ENCODE peak calls at places on chromosomes 7 and 10, in ten cellular contexts. Y, N, S, C, T, I, Q, X, L and D are unnamed samples.

GRCh38 chr10:3972460-3973366 is 187.7 kb upstream of the KLF6 start:
- DNase-seq in L (no peak), Q (no peak), C (no peak), T (no peak), Y (no peak), N (no peak), X (peak), S (no peak), I (no peak), D (peak)

GRCh38 chr10:113992601-113993011 is 51.1 kb upstream of the ADRB1 start:
- DNase-seq in I (no peak), C (no peak), X (peak), Q (no peak), S (no peak), Y (no peak), T (no peak), N (no peak), L (no peak), D (no peak)

GRCh38 chr10:33111652-33112051 is 153.6 kb upstream of the ITGB1 start:
- DNase-seq in Q (no peak), X (no peak), S (no peak), L (no peak), T (no peak), N (no peak), I (no peak), Y (no peak), C (no peak), D (no peak)

GRCh38 chr7:101901661-101902491 is 84.5 kb downstream of the CUX1 start:
- DNase-seq in S (no peak), N (no peak), X (peak), I (no peak), Q (no peak), T (no peak), L (no peak), C (no peak), Y (no peak), D (peak)

GRCh38 chr10:71312840-71313789 is 5.9 kb upstream of the SLC29A3 start:
- DNase-seq in Y (no peak), X (peak), Q (peak), I (no peak), S (no peak), C (peak), N (peak), L (no peak), T (no peak), D (peak)

GRCh38 chr7:23235688-23236280 is 10.8 kb upstream of the GPNMB start:
- DNase-seq in N (no peak), T (no peak), Q (no peak), I (no peak), L (peak), X (peak), C (peak), S (no peak), Y (no peak), D (peak)

GRCh38 chr10:51022933-51023585 is 51.2 kb upstream of the PRKG1 start:
- DNase-seq in S (no peak), X (no peak), T (no peak), C (no peak), N (no peak), L (no peak), Y (no peak), I (no peak), Q (no peak), D (no peak)

GRCh38 chr7:157873664-157874063 is 536.9 kb downstream of the DNAJB6 start:
- DNase-seq in C (no peak), N (no peak), I (no peak), S (no peak), X (no peak), Q (no peak), T (no peak), L (no peak), Y (no peak), D (no peak)

GRCh38 chr7:133742709-133743538 is 384.2 kb upstream of the LRGUK start:
- DNase-seq in S (no peak), L (peak), N (no peak), Q (no peak), C (no peak), I (no peak), T (peak), X (peak), Y (no peak), D (peak)
- TF ChIP-seq CTCF in S (peak), L (peak), N (peak), Q (no peak), C (peak), I (peak), T (peak), X (peak), Y (peak), D (peak)

GRCh38 chr10:133528845-133529575 is 1.8 kb downstream of the CYP2E1 start:
- DNase-seq in Y (no peak), N (no peak), S (no peak), X (peak), T (peak), L (no peak), Q (no peak), C (no peak), I (no peak), D (no peak)
- H3K4me3 ChIP-seq in Y (peak), N (peak), S (no peak), X (peak), T (peak), L (peak), Q (peak), C (peak), I (peak), D (no peak)

GRCh38 chr10:111084346-111085255 is 7.8 kb downstream of the ADRA2A start:
- DNase-seq in Y (no peak), T (no peak), C (no peak), S (no peak), L (no peak), Q (peak), X (peak), I (no peak), N (no peak), D (no peak)
- TF ChIP-seq CTCF in Y (no peak), T (no peak), C (no peak), S (no peak), L (no peak), Q (no peak), X (no peak), I (no peak), N (no peak), D (no peak)

DNA sequence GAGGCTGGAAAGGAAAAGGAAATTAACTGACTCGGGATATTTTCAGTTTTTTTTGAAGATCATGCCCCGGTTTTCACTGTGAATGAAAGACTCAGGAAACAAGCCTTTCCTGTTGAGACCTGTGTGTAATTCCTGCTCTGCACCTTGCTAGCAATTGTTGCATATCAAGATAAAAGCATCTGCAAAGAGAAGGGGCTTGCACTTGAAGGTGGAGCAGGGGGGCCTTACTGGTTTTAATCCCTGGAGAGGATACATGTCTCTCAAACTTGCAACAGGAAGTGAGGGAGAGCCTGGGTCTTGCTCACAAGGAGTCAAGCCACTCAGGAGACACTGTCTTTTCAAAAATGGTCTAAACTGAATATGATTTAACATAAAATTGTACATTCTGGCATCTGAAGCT is 157.6 kb downstream of the FAM107B start:
- DNase-seq in I (no peak), X (no peak), L (peak), S (no peak), C (no peak), T (no peak), Y (no peak), N (no peak), Q (no peak), D (no peak)
- H3K4me3 ChIP-seq in I (no peak), X (no peak), L (no peak), S (no peak), C (no peak), T (no peak), Y (no peak), N (no peak), Q (no peak), D (no peak)

GRCh38 chr10:104777086-104777799 is 136.2 kb downstream of the SORCS3 start:
- DNase-seq in L (no peak), I (no peak), Y (no peak), X (no peak), N (no peak), C (no peak), S (no peak), T (peak), Q (no peak), D (no peak)
- TF ChIP-seq CTCF in L (no peak), I (peak), Y (peak), X (no peak), N (no peak), C (no peak), S (no peak), T (peak), Q (no peak), D (no peak)

DNA sequence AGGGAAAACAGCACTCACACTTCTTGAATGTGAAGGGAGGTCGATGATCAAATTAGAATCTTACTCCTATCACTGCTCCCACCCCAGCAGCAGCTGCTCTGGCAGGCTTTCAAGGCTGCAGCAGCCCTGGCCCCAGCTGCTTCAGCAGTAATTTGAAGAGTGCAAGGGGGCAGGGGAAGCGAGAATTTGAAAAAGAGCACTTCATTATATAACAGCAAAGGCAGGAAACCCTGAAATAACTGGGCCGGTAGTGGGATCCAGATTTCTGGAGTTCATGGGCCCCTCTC is 44.9 kb downstream of the MYPN start:
- DNase-seq in Q (no peak), L (no peak), T (peak), I (peak), N (no peak), S (no peak), C (no peak), Y (peak), X (peak), D (peak)
- H3K4me3 ChIP-seq in Q (peak), L (no peak), T (peak), I (no peak), N (no peak), S (peak), C (no peak), Y (no peak), X (no peak), D (no peak)

DNA sequence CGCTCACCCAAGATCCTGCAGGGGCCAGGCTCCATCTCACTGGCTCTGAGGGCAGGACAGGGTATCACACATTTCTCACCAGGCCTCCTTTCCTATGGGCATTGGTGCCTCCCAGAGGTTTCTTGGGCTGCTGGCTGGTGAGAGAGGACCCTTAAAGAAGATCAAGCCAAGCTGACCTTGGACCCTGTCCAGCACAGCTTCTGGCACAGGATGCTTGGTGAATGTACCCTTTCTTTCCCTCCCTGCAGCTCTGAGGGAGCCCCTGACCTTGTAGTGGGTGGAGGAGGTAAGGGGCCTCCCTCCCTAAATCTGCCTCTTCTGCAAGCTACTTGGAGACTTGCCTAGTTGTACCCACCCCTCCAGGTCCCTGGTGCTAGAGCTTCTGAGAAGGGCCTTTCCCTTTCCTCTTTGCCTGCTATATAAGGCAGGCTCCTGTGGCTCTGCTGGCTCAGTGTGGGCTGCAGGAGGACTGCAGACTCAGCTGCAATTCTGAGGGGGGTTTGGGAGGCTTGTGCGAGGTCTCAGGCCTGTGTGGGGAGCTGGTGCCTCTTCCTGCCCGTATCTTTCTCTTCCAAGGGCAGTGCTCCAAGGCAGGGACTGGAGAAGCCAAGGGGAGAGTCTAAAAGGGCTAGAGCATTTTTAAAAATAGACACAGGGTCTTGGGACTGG is 11.8 kb upstream of the TRIM8 start:
- DNase-seq in S (no peak), L (no peak), Q (no peak), Y (no peak), C (no peak), N (no peak), T (no peak), I (peak), X (peak), D (peak)
- TF ChIP-seq CTCF in S (no peak), L (no peak), Q (no peak), Y (no peak), C (no peak), N (peak), T (no peak), I (no peak), X (peak), D (no peak)